ENCODE peak calls at places on chromosomes 12 and 14, in five cellular contexts. Z, N, X, K and J are unnamed samples.

GRCh38 chr12:64450711-64451486 is 1.0 kb upstream of the TBK1 start:
- DNase-seq in Z (no peak), N (no peak), X (no peak), K (no peak), J (no peak)

GRCh38 chr12:81758421-81759214 is 532 bp downstream of the PPFIA2 start:
- DNase-seq in Z (no peak), N (peak; percentile 54), X (peak; percentile 15), K (peak; percentile 16), J (no peak)

GRCh38 chr14:84112589-84112988 is 1417.4 kb upstream of the FLRT2 start:
- DNase-seq in Z (no peak), N (no peak), X (no peak), K (no peak), J (no peak)

GRCh38 chr12:103422328-103422727 is 73.4 kb downstream of the C12orf42 start:
- DNase-seq in Z (no peak), N (no peak), X (no peak), K (no peak), J (no peak)

GRCh38 chr12:19130224-19131019 is 889 bp downstream of the PLEKHA5 start:
- DNase-seq in Z (no peak), N (peak; percentile 60), X (peak; percentile 44), K (peak; percentile 26), J (no peak)

GRCh38 chr12:78087363-78087675 is 256.6 kb downstream of the NAV3 start:
- DNase-seq in Z (no peak), N (no peak), X (no peak), K (no peak), J (no peak)

GRCh38 chr12:124551268-124552144 is 15.9 kb downstream of the NCOR2 start:
- DNase-seq in Z (peak; percentile 65), N (peak; percentile 87), X (peak; percentile 66), K (no peak), J (peak; percentile 70)

GRCh38 chr12:115023279-115023678 is 339.3 kb upstream of the TBX3 start:
- DNase-seq in Z (no peak), N (no peak), X (peak; percentile 37), K (no peak), J (no peak)

GRCh38 chr12:113678222-113678621 is 206.6 kb upstream of the LHX5 start:
- DNase-seq in Z (no peak), N (no peak), X (no peak), K (no peak), J (no peak)

GRCh38 chr12:129659927-129660326 is 243.9 kb downstream of the TMEM132D start:
- DNase-seq in Z (no peak), N (no peak), X (no peak), K (no peak), J (no peak)

GRCh38 chr14:53338192-53338591 is 185.1 kb upstream of the DDHD1 start:
- DNase-seq in Z (no peak), N (no peak), X (no peak), K (no peak), J (no peak)

GRCh38 chr12:81021834-81022233 is 56.0 kb upstream of the ACSS3 start:
- DNase-seq in Z (no peak), N (no peak), X (no peak), K (no peak), J (no peak)

GRCh38 chr12:120847392-120848157 is 56.6 kb downstream of the SPPL3 start:
- DNase-seq in Z (no peak), N (no peak), X (no peak), K (no peak), J (no peak)

GRCh38 chr14:89767861-89768268 is 186.7 kb downstream of the EFCAB11 start:
- DNase-seq in Z (peak; percentile 44), N (no peak), X (no peak), K (no peak), J (no peak)

GRCh38 chr12:64598831-64599230 is 11.5 kb upstream of the RASSF3 start:
- DNase-seq in Z (no peak), N (no peak), X (no peak), K (no peak), J (no peak)

GRCh38 chr14:95025941-95026340 is 131.4 kb downstream of the DICER1 start:
- DNase-seq in Z (no peak), N (no peak), X (no peak), K (no peak), J (peak; percentile 20)

GRCh38 chr12:47863467-47863866 is 41.3 kb downstream of the VDR start:
- DNase-seq in Z (no peak), N (no peak), X (no peak), K (no peak), J (no peak)

GRCh38 chr14:105064721-105065143 is 498 bp downstream of the GPR132 start:
- DNase-seq in Z (peak; percentile 76), N (peak; percentile 75), X (no peak), K (no peak), J (no peak)

GRCh38 chr12:45728625-45729232 is 777 bp upstream of the ARID2 start:
- DNase-seq in Z (peak; percentile 95), N (peak; percentile 98), X (peak; percentile 97), K (peak; percentile 96), J (peak; percentile 98)

GRCh38 chr14:68548194-68549056 is 244.4 kb downstream of the ZFP36L1 start:
- DNase-seq in Z (no peak), N (peak; percentile 91), X (peak; percentile 87), K (peak; percentile 90), J (peak; percentile 74)

GRCh38 chr12:111775205-111776193 is 8.8 kb downstream of the ALDH2 start:
- DNase-seq in Z (peak; percentile 92), N (peak; percentile 94), X (peak; percentile 75), K (peak; percentile 72), J (peak; percentile 86)

GRCh38 chr12:49200882-49201594 is 12.2 kb upstream of the TUBA1A start:
- DNase-seq in Z (no peak), N (no peak), X (no peak), K (no peak), J (no peak)

GRCh38 chr12:29743801-29744200 is 39.9 kb downstream of the TMTC1 start:
- DNase-seq in Z (no peak), N (no peak), X (no peak), K (no peak), J (no peak)

GRCh38 chr14:90545966-90546751 is 149.3 kb downstream of the CALM1 start:
- DNase-seq in Z (no peak), N (peak; percentile 84), X (peak; percentile 60), K (peak; percentile 44), J (no peak)

GRCh38 chr14:22602011-22602410 is 3.9 kb downstream of the ABHD4 start:
- DNase-seq in Z (no peak), N (no peak), X (no peak), K (no peak), J (no peak)

GRCh38 chr12:81128930-81129554 is 51.2 kb downstream of the ACSS3 start:
- DNase-seq in Z (no peak), N (no peak), X (no peak), K (no peak), J (no peak)

GRCh38 chr12:108394196-108394595 is 55.1 kb upstream of the CMKLR1 start:
- DNase-seq in Z (no peak), N (peak; percentile 75), X (peak; percentile 39), K (peak; percentile 28), J (no peak)

GRCh38 chr14:101812071-101812470 is 50.6 kb downstream of the PPP2R5C start:
- DNase-seq in Z (no peak), N (no peak), X (peak; percentile 25), K (no peak), J (no peak)

GRCh38 chr14:51807355-51807754 is 53.1 kb upstream of the GNG2 start:
- DNase-seq in Z (no peak), N (no peak), X (no peak), K (no peak), J (no peak)

GRCh38 chr14:104294983-104295680 is 156.7 kb downstream of the KIF26A start:
- DNase-seq in Z (no peak), N (peak; percentile 24), X (no peak), K (no peak), J (no peak)

GRCh38 chr12:48980953-48981756 is 3.0 kb downstream of the WNT1 start:
- DNase-seq in Z (peak; percentile 24), N (peak; percentile 60), X (no peak), K (no peak), J (no peak)

GRCh38 chr14:69059658-69060648 is 80.9 kb upstream of the ACTN1 start:
- DNase-seq in Z (no peak), N (peak; percentile 78), X (no peak), K (peak; percentile 24), J (peak; percentile 55)

GRCh38 chr12:95805864-95806669 is 15.5 kb upstream of the NTN4 start:
- DNase-seq in Z (no peak), N (no peak), X (no peak), K (peak; percentile 30), J (no peak)

GRCh38 chr14:73272393-73272792 is 35.1 kb downstream of the PAPLN start:
- DNase-seq in Z (no peak), N (no peak), X (no peak), K (no peak), J (no peak)

GRCh38 chr14:73277376-73277775 is 40.1 kb downstream of the PAPLN start:
- DNase-seq in Z (no peak), N (no peak), X (no peak), K (no peak), J (no peak)

GRCh38 chr14:73280903-73281302 is 43.6 kb downstream of the PAPLN start:
- DNase-seq in Z (no peak), N (no peak), X (no peak), K (no peak), J (no peak)

GRCh38 chr14:73273799-73274198 is 36.5 kb downstream of the PAPLN start:
- DNase-seq in Z (peak; percentile 14), N (no peak), X (no peak), K (no peak), J (no peak)

GRCh38 chr14:73276836-73277235 is 39.5 kb downstream of the PAPLN start:
- DNase-seq in Z (no peak), N (no peak), X (no peak), K (no peak), J (no peak)
- H3K36me3 ChIP-seq in Z (peaks cover 3% of the 10 kb centered on the region), N (peaks cover 3% of the 10 kb centered on the region), X (peaks cover 10% of the 10 kb centered on the region), K (peaks cover 4% of the 10 kb centered on the region), J (peaks cover 17% of the 10 kb centered on the region)

DNA sequence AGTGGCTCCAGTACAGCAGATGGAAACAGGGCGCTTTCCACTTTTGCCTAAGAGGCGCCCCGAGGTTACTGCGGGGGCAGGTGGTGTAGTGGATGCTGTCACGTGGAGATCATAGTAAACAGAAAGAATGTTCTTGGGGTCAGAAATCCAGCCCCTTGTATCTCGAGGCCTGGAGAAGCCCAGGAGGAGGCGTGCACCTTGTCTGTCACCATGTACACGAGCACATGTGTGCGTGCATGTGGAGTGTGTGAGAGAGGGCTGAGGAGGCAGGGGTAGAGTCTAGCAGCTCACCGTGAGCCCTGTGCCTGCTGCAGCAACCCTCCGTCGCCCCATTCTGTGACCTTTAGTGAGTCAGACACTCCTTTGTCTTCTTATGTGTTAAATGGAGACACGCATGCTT is 59.0 kb downstream of the CACNA1C start:
- DNase-seq in Z (no peak), N (peak; percentile 24), X (no peak), K (no peak), J (no peak)
- H3K27ac ChIP-seq in Z (no peak overlapping the region), N (peak overlapping the region; percentile 43), X (peak overlapping the region; percentile 80), K (no peak overlapping the region), J (peak overlapping the region; percentile 73)

DNA sequence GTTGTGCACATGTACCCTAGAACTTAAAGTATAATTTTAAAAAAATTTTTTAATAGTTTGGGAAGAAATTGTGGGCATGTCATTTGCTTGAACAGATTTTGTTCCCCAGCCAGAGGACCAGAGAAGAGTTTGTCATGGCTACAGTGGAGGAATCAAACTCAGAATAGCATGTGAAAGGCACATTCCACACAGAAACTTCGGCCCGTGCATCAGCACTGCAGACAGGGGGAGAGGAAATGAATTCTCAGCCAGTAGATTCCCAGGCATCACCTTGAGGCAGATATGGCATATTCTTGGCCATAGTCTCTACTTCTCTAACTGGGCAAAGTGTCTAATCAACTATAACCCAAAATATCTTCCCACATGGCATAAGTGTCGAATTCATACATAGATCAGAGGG is 153.3 kb downstream of the PRKCH start:
- DNase-seq in Z (no peak), N (no peak), X (no peak), K (no peak), J (no peak)
- H3K4me1 ChIP-seq in Z (peaks cover 19% of the 10 kb centered on the region), N (no peaks in the 10 kb centered on the region), X (peaks cover 92% of the 10 kb centered on the region), K (peaks cover 46% of the 10 kb centered on the region), J (peaks cover 22% of the 10 kb centered on the region)

GRCh38 chr14:91753501-91754128 is 21.7 kb upstream of the CATSPERB start:
- DNase-seq in Z (no peak), N (no peak), X (no peak), K (no peak), J (no peak)
- H3K36me3 ChIP-seq in Z (no peaks in the 10 kb centered on the region), N (no peaks in the 10 kb centered on the region), X (no peaks in the 10 kb centered on the region), K (no peaks in the 10 kb centered on the region), J (no peaks in the 10 kb centered on the region)